ENCODE peak calls at places on chromosomes 5 and 9, in seven cellular contexts. Y is GM12878, K is HCT116, D is HepG2, P is SK-N-SH, E is K562, L is H1. O is an unnamed sample.

GRCh38 chr5:54449923-54450322 is 5.6 kb upstream of the HSPB3 start:
- DNase-seq in D (no peak), K (no peak), L (no peak), Y (no peak), E (no peak), P (no peak), O (no peak)

GRCh38 chr9:72442212-72442607 is 77.2 kb upstream of the ZFAND5 start:
- DNase-seq in E (no peak), P (no peak), Y (no peak), K (peak; percentile 50), D (peak; percentile 41), L (no peak), O (no peak)

GRCh38 chr5:158979749-158980521 is 119.8 kb downstream of the EBF1 start:
- DNase-seq in E (no peak), P (no peak), L (no peak), K (no peak), Y (no peak), D (no peak), O (peak; percentile 7)

GRCh38 chr5:90547072-90547536 is 11.5 kb upstream of the ADGRV1 start:
- DNase-seq in E (no peak), L (no peak), K (no peak), P (no peak), Y (no peak), D (peak; percentile 62), O (no peak)

GRCh38 chr9:4119778-4120554 is 179.9 kb downstream of the GLIS3 start:
- DNase-seq in E (no peak), P (no peak), L (no peak), K (no peak), D (no peak), Y (no peak), O (no peak)

GRCh38 chr9:136300016-136300415 is 3.9 kb downstream of the CCDC187 start:
- DNase-seq in P (no peak), L (no peak), Y (no peak), E (no peak), K (no peak), D (no peak), O (no peak)

GRCh38 chr9:98709968-98710965 is 1.5 kb upstream of the GABBR2 start:
- DNase-seq in E (peak; percentile 58), D (no peak), Y (no peak), P (no peak), L (no peak), K (no peak), O (peak; percentile 80)

GRCh38 chr5:132898094-132898493 is 24.6 kb downstream of the LEAP2 start:
- DNase-seq in E (no peak), K (no peak), P (no peak), D (no peak), Y (no peak), L (no peak), O (no peak)

GRCh38 chr9:31027678-31028077 is 1356.8 kb upstream of the ACO1 start:
- DNase-seq in D (no peak), L (no peak), Y (no peak), K (no peak), E (no peak), P (no peak), O (no peak)

GRCh38 chr9:116149844-116150243 is 3.7 kb upstream of the PAPPA start:
- DNase-seq in L (peak; percentile 75), K (peak; percentile 22), Y (no peak), E (peak; percentile 47), D (no peak), P (peak; percentile 53), O (peak; percentile 58)

GRCh38 chr9:104009853-104010252 is 84.3 kb upstream of the SMC2 start:
- DNase-seq in Y (no peak), E (no peak), D (no peak), L (no peak), K (no peak), P (no peak), O (no peak)

GRCh38 chr9:93010056-93010455 is 48.4 kb upstream of the SUSD3 start:
- DNase-seq in P (peak; percentile 8), D (no peak), E (no peak), L (no peak), K (no peak), Y (no peak), O (no peak)

GRCh38 chr9:136255896-136256890 is 10.6 kb upstream of the QSOX2 start:
- DNase-seq in Y (no peak), E (peak; percentile 57), L (no peak), K (no peak), D (no peak), P (no peak), O (peak; percentile 89)

GRCh38 chr9:35162605-35163315 is 951 bp downstream of the UNC13B start:
- DNase-seq in P (peak; percentile 17), L (no peak), Y (no peak), K (no peak), E (no peak), D (no peak), O (no peak)

DNA sequence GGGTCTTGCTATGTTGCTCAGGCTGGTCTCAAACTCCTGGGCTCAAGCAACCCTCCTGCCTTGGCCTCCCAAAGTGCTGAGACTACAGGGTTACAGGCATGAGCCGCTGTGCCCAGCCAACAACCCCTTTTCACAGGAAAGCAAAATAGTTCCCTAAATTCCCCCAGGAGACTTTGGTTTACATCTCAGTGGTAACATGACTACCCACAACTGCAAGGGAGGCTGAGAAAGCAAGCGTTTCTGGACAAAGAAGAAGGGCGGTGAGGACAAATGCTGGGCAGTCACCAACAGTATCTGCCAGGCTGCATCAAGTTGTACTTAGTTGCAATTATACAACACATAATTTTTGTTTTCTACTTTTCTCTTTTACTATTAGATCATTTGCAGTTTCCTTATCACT is 7.4 kb upstream of the ADGRD2 start:
- DNase-seq in Y (no peak), E (no peak), L (no peak), P (no peak), K (no peak), D (no peak), O (no peak)
- TF ChIP-seq JUND in Y (no peak), E (no peak), L (no peak), P (no peak), K (no peak), D (no peak), O (no peak)

GRCh38 chr5:72067682-72068470 is 39.4 kb upstream of the MAP1B start:
- DNase-seq in P (no peak), L (no peak), K (peak; percentile 12), D (no peak), Y (no peak), E (peak; percentile 45), O (no peak)
- TF ChIP-seq JUND in P (peak; percentile 97), L (no peak), K (peak; percentile 65), D (no peak), Y (no peak), E (peak; percentile 71), O (no peak)

GRCh38 chr5:142757564-142757963 is 12.6 kb upstream of the ARHGAP26 start:
- DNase-seq in L (no peak), D (no peak), P (no peak), K (no peak), Y (no peak), E (no peak), O (no peak)

GRCh38 chr5:142756576-142756975 is 13.6 kb upstream of the ARHGAP26 start:
- DNase-seq in L (no peak), K (no peak), P (no peak), Y (no peak), D (no peak), E (no peak), O (no peak)

GRCh38 chr5:142754031-142754430 is 16.1 kb upstream of the ARHGAP26 start:
- DNase-seq in P (no peak), L (no peak), E (no peak), K (no peak), D (no peak), Y (no peak), O (no peak)

GRCh38 chr5:142749321-142749720 is 20.9 kb upstream of the ARHGAP26 start:
- DNase-seq in E (no peak), P (no peak), Y (no peak), D (no peak), K (no peak), L (no peak), O (no peak)

DNA sequence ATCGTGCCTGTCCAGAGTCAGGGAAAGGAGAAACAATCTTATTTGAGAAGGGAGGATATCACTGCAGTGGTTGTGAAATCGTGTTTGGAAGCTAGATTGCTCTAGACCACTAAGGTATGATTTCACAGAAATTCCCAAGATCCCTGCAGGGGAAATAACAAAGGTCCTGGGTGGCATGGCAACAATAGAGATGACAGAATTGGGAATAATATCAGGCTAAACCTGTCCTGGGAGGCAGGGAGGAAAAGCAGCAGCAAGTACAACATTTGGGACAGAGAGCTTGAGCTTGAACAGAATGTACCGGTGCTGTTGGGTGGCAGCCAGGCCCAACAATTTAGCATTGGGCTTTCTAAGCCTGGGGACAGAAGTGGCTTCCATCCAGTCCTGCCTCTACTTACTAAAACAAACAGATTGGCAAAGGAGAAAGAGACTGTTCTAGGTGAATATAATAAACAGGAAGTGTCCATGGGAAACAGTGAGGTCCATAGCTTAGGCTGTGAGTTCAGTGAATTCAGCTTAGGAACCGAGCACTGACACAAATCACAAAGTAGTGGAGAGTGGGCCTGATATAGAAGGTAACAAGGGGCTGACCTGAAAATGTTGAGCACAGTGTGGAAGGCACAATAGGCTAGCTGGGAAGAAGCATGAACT is 16.9 kb upstream of the ARHGAP26 start:
- DNase-seq in E (no peak), L (no peak), K (no peak), Y (no peak), P (no peak), D (no peak), O (peak; percentile 15)
- TF ChIP-seq JUND in E (no peak), L (no peak), K (no peak), Y (no peak), P (no peak), D (no peak), O (no peak)

GRCh38 chr5:139687656-139688055 is 39.5 kb downstream of the CXXC5 start:
- DNase-seq in E (no peak), P (no peak), Y (no peak), D (no peak), L (no peak), K (no peak), O (no peak)

GRCh38 chr5:139689631-139690384 is 41.7 kb downstream of the CXXC5 start:
- DNase-seq in D (no peak), Y (no peak), K (no peak), P (peak; percentile 70), L (no peak), E (peak; percentile 86), O (peak; percentile 68)

GRCh38 chr5:139688088-139688702 is 40.0 kb downstream of the CXXC5 start:
- DNase-seq in K (no peak), E (no peak), P (no peak), D (no peak), Y (no peak), L (no peak), O (no peak)

GRCh38 chr5:139690385-139691274 is 42.5 kb downstream of the CXXC5 start:
- DNase-seq in Y (no peak), K (no peak), E (peak; percentile 85), P (peak; percentile 77), D (no peak), L (peak; percentile 48), O (no peak)

DNA sequence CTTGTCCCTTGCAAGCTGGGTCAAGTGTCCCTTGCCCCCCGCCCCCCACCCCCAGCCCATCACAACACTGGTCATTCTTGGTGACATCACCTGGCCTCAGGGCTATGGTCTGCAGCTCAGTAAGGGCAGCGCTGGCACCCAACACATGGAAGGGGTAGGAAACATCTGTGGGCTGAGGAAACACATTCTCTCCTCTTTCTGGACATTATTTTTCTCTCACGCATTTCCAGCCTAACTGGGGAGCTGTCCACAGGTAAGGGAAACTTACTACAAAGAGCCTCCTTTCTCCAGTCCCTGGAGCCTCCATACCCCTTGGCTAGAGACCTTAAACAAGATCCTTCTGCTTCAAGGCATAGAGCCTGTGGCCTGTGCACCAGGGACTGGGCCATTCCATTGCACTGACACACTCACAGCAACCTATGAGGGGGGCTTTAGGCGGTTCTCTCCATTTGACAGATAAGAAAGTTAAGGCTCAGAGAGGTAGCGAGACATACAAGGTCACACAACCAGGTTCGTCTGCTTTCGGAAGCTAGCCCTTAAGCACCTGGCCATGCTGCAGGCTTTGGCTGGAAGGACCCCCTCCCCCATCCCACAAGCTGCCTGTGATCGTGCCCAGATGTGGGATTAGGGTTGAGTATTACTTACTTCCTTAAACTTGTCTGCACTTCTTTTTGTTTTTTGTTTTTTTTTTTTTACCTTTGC is 40.7 kb downstream of the CXXC5 start:
- DNase-seq in L (no peak), E (no peak), Y (no peak), P (peak; percentile 75), D (no peak), K (no peak), O (no peak)
- TF ChIP-seq JUND in L (no peak), E (no peak), Y (no peak), P (no peak), D (no peak), K (no peak), O (no peak)